ENCODE peak calls at places on chromosomes 1 and 21, in five cellular contexts. One of them, this sample, is unnamed.

GRCh38 chr1:63064135-63064534 is 258.2 kb upstream of the FOXD3 start:
- DNase-seq in stimulated activated CD8-positive, alpha-beta memory T cell treated with anti-CD3 and anti-CD28 coated beads, Interleukin-4, amount 100 ng/mL, for 24 hours: no peak
- DNase-seq in stimulated activated CD4-positive, alpha-beta T cell treated with anti-CD3 and anti-CD28 coated beads, Interleukin-4, amount 100 ng/mL, for 48 hours: no peak
- DNase-seq in NCI-H1105 treated with DMSO at 0.1 percent for 48 hours: no peak
- DNase-seq in T-helper 2 cell: no peak
- DNase-seq in this sample: no peak

GRCh38 chr21:32278518-32279376 is at the start of gene MIS18A:
- DNase-seq in stimulated activated CD8-positive, alpha-beta memory T cell treated with anti-CD3 and anti-CD28 coated beads, Interleukin-4, amount 100 ng/mL, for 24 hours: peak; percentile 98
- DNase-seq in stimulated activated CD4-positive, alpha-beta T cell treated with anti-CD3 and anti-CD28 coated beads, Interleukin-4, amount 100 ng/mL, for 48 hours: peak; percentile 98
- DNase-seq in NCI-H1105 treated with DMSO at 0.1 percent for 48 hours: peak; percentile 96
- DNase-seq in T-helper 2 cell: peak; percentile 92
- DNase-seq in this sample: peak; percentile 96

GRCh38 chr1:27430903-27431653 is 38.7 kb downstream of the GPR3 start:
- DNase-seq in stimulated activated CD8-positive, alpha-beta memory T cell treated with anti-CD3 and anti-CD28 coated beads, Interleukin-4, amount 100 ng/mL, for 24 hours: no peak
- DNase-seq in stimulated activated CD4-positive, alpha-beta T cell treated with anti-CD3 and anti-CD28 coated beads, Interleukin-4, amount 100 ng/mL, for 48 hours: no peak
- DNase-seq in NCI-H1105 treated with DMSO at 0.1 percent for 48 hours: no peak
- DNase-seq in T-helper 2 cell: no peak
- DNase-seq in this sample: no peak

GRCh38 chr1:209430107-209430506 is 153.4 kb upstream of the CAMK1G start:
- DNase-seq in stimulated activated CD8-positive, alpha-beta memory T cell treated with anti-CD3 and anti-CD28 coated beads, Interleukin-4, amount 100 ng/mL, for 24 hours: no peak
- DNase-seq in stimulated activated CD4-positive, alpha-beta T cell treated with anti-CD3 and anti-CD28 coated beads, Interleukin-4, amount 100 ng/mL, for 48 hours: no peak
- DNase-seq in NCI-H1105 treated with DMSO at 0.1 percent for 48 hours: no peak
- DNase-seq in T-helper 2 cell: no peak
- DNase-seq in this sample: no peak

GRCh38 chr21:26368591-26368990 is 198.0 kb upstream of the APP start:
- DNase-seq in stimulated activated CD8-positive, alpha-beta memory T cell treated with anti-CD3 and anti-CD28 coated beads, Interleukin-4, amount 100 ng/mL, for 24 hours: no peak
- DNase-seq in stimulated activated CD4-positive, alpha-beta T cell treated with anti-CD3 and anti-CD28 coated beads, Interleukin-4, amount 100 ng/mL, for 48 hours: no peak
- DNase-seq in NCI-H1105 treated with DMSO at 0.1 percent for 48 hours: no peak
- DNase-seq in T-helper 2 cell: no peak
- DNase-seq in this sample: no peak

GRCh38 chr21:38376235-38376634 is 119.4 kb downstream of the KCNJ15 start:
- DNase-seq in stimulated activated CD8-positive, alpha-beta memory T cell treated with anti-CD3 and anti-CD28 coated beads, Interleukin-4, amount 100 ng/mL, for 24 hours: no peak
- DNase-seq in stimulated activated CD4-positive, alpha-beta T cell treated with anti-CD3 and anti-CD28 coated beads, Interleukin-4, amount 100 ng/mL, for 48 hours: no peak
- DNase-seq in NCI-H1105 treated with DMSO at 0.1 percent for 48 hours: no peak
- DNase-seq in T-helper 2 cell: no peak
- DNase-seq in this sample: no peak

GRCh38 chr1:59750612-59751395 is 63.9 kb upstream of the HOOK1 start:
- DNase-seq in stimulated activated CD8-positive, alpha-beta memory T cell treated with anti-CD3 and anti-CD28 coated beads, Interleukin-4, amount 100 ng/mL, for 24 hours: no peak
- DNase-seq in stimulated activated CD4-positive, alpha-beta T cell treated with anti-CD3 and anti-CD28 coated beads, Interleukin-4, amount 100 ng/mL, for 48 hours: no peak
- DNase-seq in NCI-H1105 treated with DMSO at 0.1 percent for 48 hours: no peak
- DNase-seq in T-helper 2 cell: no peak
- DNase-seq in this sample: no peak

GRCh38 chr1:110945626-110946025 is 18.1 kb downstream of the LRIF1 start:
- DNase-seq in stimulated activated CD8-positive, alpha-beta memory T cell treated with anti-CD3 and anti-CD28 coated beads, Interleukin-4, amount 100 ng/mL, for 24 hours: no peak
- DNase-seq in stimulated activated CD4-positive, alpha-beta T cell treated with anti-CD3 and anti-CD28 coated beads, Interleukin-4, amount 100 ng/mL, for 48 hours: no peak
- DNase-seq in NCI-H1105 treated with DMSO at 0.1 percent for 48 hours: no peak
- DNase-seq in T-helper 2 cell: no peak
- DNase-seq in this sample: no peak

GRCh38 chr1:2639607-2640521 is 7.0 kb upstream of the MMEL1 start:
- DNase-seq in stimulated activated CD8-positive, alpha-beta memory T cell treated with anti-CD3 and anti-CD28 coated beads, Interleukin-4, amount 100 ng/mL, for 24 hours: no peak
- DNase-seq in stimulated activated CD4-positive, alpha-beta T cell treated with anti-CD3 and anti-CD28 coated beads, Interleukin-4, amount 100 ng/mL, for 48 hours: no peak
- DNase-seq in NCI-H1105 treated with DMSO at 0.1 percent for 48 hours: no peak
- DNase-seq in T-helper 2 cell: no peak
- DNase-seq in this sample: no peak

GRCh38 chr1:46466477-46467182 is 23.0 kb upstream of the DMBX1 start:
- DNase-seq in stimulated activated CD8-positive, alpha-beta memory T cell treated with anti-CD3 and anti-CD28 coated beads, Interleukin-4, amount 100 ng/mL, for 24 hours: no peak
- DNase-seq in stimulated activated CD4-positive, alpha-beta T cell treated with anti-CD3 and anti-CD28 coated beads, Interleukin-4, amount 100 ng/mL, for 48 hours: no peak
- DNase-seq in NCI-H1105 treated with DMSO at 0.1 percent for 48 hours: peak; percentile 23
- DNase-seq in T-helper 2 cell: no peak
- DNase-seq in this sample: no peak

GRCh38 chr21:36949171-36950141 is 17.0 kb downstream of the HLCS start:
- DNase-seq in stimulated activated CD8-positive, alpha-beta memory T cell treated with anti-CD3 and anti-CD28 coated beads, Interleukin-4, amount 100 ng/mL, for 24 hours: no peak
- DNase-seq in stimulated activated CD4-positive, alpha-beta T cell treated with anti-CD3 and anti-CD28 coated beads, Interleukin-4, amount 100 ng/mL, for 48 hours: no peak
- DNase-seq in NCI-H1105 treated with DMSO at 0.1 percent for 48 hours: no peak
- DNase-seq in T-helper 2 cell: no peak
- DNase-seq in this sample: no peak

GRCh38 chr21:26945916-26946315 is 21.0 kb downstream of the ADAMTS5 start:
- DNase-seq in stimulated activated CD8-positive, alpha-beta memory T cell treated with anti-CD3 and anti-CD28 coated beads, Interleukin-4, amount 100 ng/mL, for 24 hours: no peak
- DNase-seq in stimulated activated CD4-positive, alpha-beta T cell treated with anti-CD3 and anti-CD28 coated beads, Interleukin-4, amount 100 ng/mL, for 48 hours: no peak
- DNase-seq in NCI-H1105 treated with DMSO at 0.1 percent for 48 hours: no peak
- DNase-seq in T-helper 2 cell: no peak
- DNase-seq in this sample: no peak

GRCh38 chr21:38984568-38984967 is 178.8 kb downstream of the ETS2 start:
- DNase-seq in stimulated activated CD8-positive, alpha-beta memory T cell treated with anti-CD3 and anti-CD28 coated beads, Interleukin-4, amount 100 ng/mL, for 24 hours: no peak
- DNase-seq in stimulated activated CD4-positive, alpha-beta T cell treated with anti-CD3 and anti-CD28 coated beads, Interleukin-4, amount 100 ng/mL, for 48 hours: no peak
- DNase-seq in NCI-H1105 treated with DMSO at 0.1 percent for 48 hours: no peak
- DNase-seq in T-helper 2 cell: no peak
- DNase-seq in this sample: no peak

GRCh38 chr1:12140676-12141532 is 25.9 kb upstream of the TNFRSF1B start:
- DNase-seq in stimulated activated CD8-positive, alpha-beta memory T cell treated with anti-CD3 and anti-CD28 coated beads, Interleukin-4, amount 100 ng/mL, for 24 hours: no peak
- DNase-seq in stimulated activated CD4-positive, alpha-beta T cell treated with anti-CD3 and anti-CD28 coated beads, Interleukin-4, amount 100 ng/mL, for 48 hours: no peak
- DNase-seq in NCI-H1105 treated with DMSO at 0.1 percent for 48 hours: no peak
- DNase-seq in T-helper 2 cell: no peak
- DNase-seq in this sample: no peak

GRCh38 chr1:204651843-204652421 is 33.6 kb downstream of the LRRN2 start:
- DNase-seq in stimulated activated CD8-positive, alpha-beta memory T cell treated with anti-CD3 and anti-CD28 coated beads, Interleukin-4, amount 100 ng/mL, for 24 hours: no peak
- DNase-seq in stimulated activated CD4-positive, alpha-beta T cell treated with anti-CD3 and anti-CD28 coated beads, Interleukin-4, amount 100 ng/mL, for 48 hours: no peak
- DNase-seq in NCI-H1105 treated with DMSO at 0.1 percent for 48 hours: peak; percentile 79
- DNase-seq in T-helper 2 cell: no peak
- DNase-seq in this sample: no peak

GRCh38 chr1:186304982-186305949 is 69.8 kb downstream of the TPR start:
- DNase-seq in stimulated activated CD8-positive, alpha-beta memory T cell treated with anti-CD3 and anti-CD28 coated beads, Interleukin-4, amount 100 ng/mL, for 24 hours: no peak
- DNase-seq in stimulated activated CD4-positive, alpha-beta T cell treated with anti-CD3 and anti-CD28 coated beads, Interleukin-4, amount 100 ng/mL, for 48 hours: no peak
- DNase-seq in NCI-H1105 treated with DMSO at 0.1 percent for 48 hours: peak; percentile 53
- DNase-seq in T-helper 2 cell: no peak
- DNase-seq in this sample: no peak

GRCh38 chr1:24289937-24290595 is 29.1 kb upstream of the GRHL3 start:
- DNase-seq in stimulated activated CD8-positive, alpha-beta memory T cell treated with anti-CD3 and anti-CD28 coated beads, Interleukin-4, amount 100 ng/mL, for 24 hours: no peak
- DNase-seq in stimulated activated CD4-positive, alpha-beta T cell treated with anti-CD3 and anti-CD28 coated beads, Interleukin-4, amount 100 ng/mL, for 48 hours: no peak
- DNase-seq in NCI-H1105 treated with DMSO at 0.1 percent for 48 hours: peak; percentile 95
- DNase-seq in T-helper 2 cell: no peak
- DNase-seq in this sample: no peak

GRCh38 chr21:21845901-21846396 is 847.7 kb downstream of the NCAM2 start:
- DNase-seq in stimulated activated CD8-positive, alpha-beta memory T cell treated with anti-CD3 and anti-CD28 coated beads, Interleukin-4, amount 100 ng/mL, for 24 hours: no peak
- DNase-seq in stimulated activated CD4-positive, alpha-beta T cell treated with anti-CD3 and anti-CD28 coated beads, Interleukin-4, amount 100 ng/mL, for 48 hours: no peak
- DNase-seq in NCI-H1105 treated with DMSO at 0.1 percent for 48 hours: no peak
- DNase-seq in T-helper 2 cell: no peak
- DNase-seq in this sample: no peak

GRCh38 chr21:25960423-25960822 is 210.1 kb downstream of the APP start:
- DNase-seq in stimulated activated CD8-positive, alpha-beta memory T cell treated with anti-CD3 and anti-CD28 coated beads, Interleukin-4, amount 100 ng/mL, for 24 hours: no peak
- DNase-seq in stimulated activated CD4-positive, alpha-beta T cell treated with anti-CD3 and anti-CD28 coated beads, Interleukin-4, amount 100 ng/mL, for 48 hours: no peak
- DNase-seq in NCI-H1105 treated with DMSO at 0.1 percent for 48 hours: no peak
- DNase-seq in T-helper 2 cell: no peak
- DNase-seq in this sample: no peak

GRCh38 chr1:197984273-197984672 is 67.1 kb downstream of the LHX9 start:
- DNase-seq in stimulated activated CD8-positive, alpha-beta memory T cell treated with anti-CD3 and anti-CD28 coated beads, Interleukin-4, amount 100 ng/mL, for 24 hours: no peak
- DNase-seq in stimulated activated CD4-positive, alpha-beta T cell treated with anti-CD3 and anti-CD28 coated beads, Interleukin-4, amount 100 ng/mL, for 48 hours: no peak
- DNase-seq in NCI-H1105 treated with DMSO at 0.1 percent for 48 hours: no peak
- DNase-seq in T-helper 2 cell: no peak
- DNase-seq in this sample: no peak

GRCh38 chr1:163068716-163069115 is 445 bp upstream of the RGS4 start:
- DNase-seq in stimulated activated CD8-positive, alpha-beta memory T cell treated with anti-CD3 and anti-CD28 coated beads, Interleukin-4, amount 100 ng/mL, for 24 hours: no peak
- DNase-seq in stimulated activated CD4-positive, alpha-beta T cell treated with anti-CD3 and anti-CD28 coated beads, Interleukin-4, amount 100 ng/mL, for 48 hours: no peak
- DNase-seq in NCI-H1105 treated with DMSO at 0.1 percent for 48 hours: no peak
- DNase-seq in T-helper 2 cell: no peak
- DNase-seq in this sample: no peak

GRCh38 chr1:9717193-9718005 is 65.9 kb downstream of the PIK3CD start:
- DNase-seq in stimulated activated CD8-positive, alpha-beta memory T cell treated with anti-CD3 and anti-CD28 coated beads, Interleukin-4, amount 100 ng/mL, for 24 hours: peak; percentile 82
- DNase-seq in stimulated activated CD4-positive, alpha-beta T cell treated with anti-CD3 and anti-CD28 coated beads, Interleukin-4, amount 100 ng/mL, for 48 hours: peak; percentile 66
- DNase-seq in NCI-H1105 treated with DMSO at 0.1 percent for 48 hours: no peak
- DNase-seq in T-helper 2 cell: peak; percentile 89
- DNase-seq in this sample: peak; percentile 80

GRCh38 chr1:240797050-240797449 is 185.1 kb upstream of the GREM2 start:
- DNase-seq in stimulated activated CD8-positive, alpha-beta memory T cell treated with anti-CD3 and anti-CD28 coated beads, Interleukin-4, amount 100 ng/mL, for 24 hours: no peak
- DNase-seq in stimulated activated CD4-positive, alpha-beta T cell treated with anti-CD3 and anti-CD28 coated beads, Interleukin-4, amount 100 ng/mL, for 48 hours: no peak
- DNase-seq in NCI-H1105 treated with DMSO at 0.1 percent for 48 hours: no peak
- DNase-seq in T-helper 2 cell: no peak
- DNase-seq in this sample: no peak

GRCh38 chr1:44777547-44777946 is 2.2 kb downstream of the RPS8 start:
- DNase-seq in stimulated activated CD8-positive, alpha-beta memory T cell treated with anti-CD3 and anti-CD28 coated beads, Interleukin-4, amount 100 ng/mL, for 24 hours: no peak
- DNase-seq in stimulated activated CD4-positive, alpha-beta T cell treated with anti-CD3 and anti-CD28 coated beads, Interleukin-4, amount 100 ng/mL, for 48 hours: no peak
- DNase-seq in NCI-H1105 treated with DMSO at 0.1 percent for 48 hours: no peak
- DNase-seq in T-helper 2 cell: no peak
- DNase-seq in this sample: no peak

This sample was measured in memory B cell.